ENCODE peak calls at places on chromosomes 12 and 14, in nine cellular contexts. One of them, this sample, is unnamed.

GRCh38 chr12:27185234-27186045 is 58.6 kb upstream of the STK38L start:
- DNase-seq in IMR-90: peak; percentile 91
- DNase-seq in effector memory CD4-positive, alpha-beta T cell: no peak
- DNase-seq in astrocyte: peak; percentile 99
- DNase-seq in hepatocyte: no peak
- DNase-seq in neural progenitor cell: no peak
- DNase-seq in left ventricle myocardium inferior: no peak
- DNase-seq in cardiac muscle cell: no peak
- DNase-seq in heart right ventricle: no peak
- DNase-seq in this sample: no peak

GRCh38 chr14:73238262-73238852 is 1.1 kb downstream of the PAPLN start:
- DNase-seq in hepatocyte: peak; percentile 28
- DNase-seq in astrocyte: peak; percentile 84
- DNase-seq in neural progenitor cell: peak; percentile 31
- DNase-seq in heart right ventricle: no peak
- DNase-seq in IMR-90: peak; percentile 73
- DNase-seq in cardiac muscle cell: no peak
- DNase-seq in effector memory CD4-positive, alpha-beta T cell: no peak
- DNase-seq in left ventricle myocardium inferior: no peak
- DNase-seq in this sample: peak; percentile 23

GRCh38 chr14:95577875-95578274 is 43.0 kb downstream of the GLRX5 start:
- DNase-seq in effector memory CD4-positive, alpha-beta T cell: no peak
- DNase-seq in cardiac muscle cell: no peak
- DNase-seq in astrocyte: no peak
- DNase-seq in neural progenitor cell: no peak
- DNase-seq in heart right ventricle: no peak
- DNase-seq in left ventricle myocardium inferior: no peak
- DNase-seq in hepatocyte: no peak
- DNase-seq in IMR-90: no peak
- DNase-seq in this sample: no peak

GRCh38 chr12:49661191-49661590 is 37.8 kb downstream of the PRPF40B start:
- DNase-seq in IMR-90: no peak
- DNase-seq in heart right ventricle: no peak
- DNase-seq in neural progenitor cell: no peak
- DNase-seq in cardiac muscle cell: no peak
- DNase-seq in left ventricle myocardium inferior: no peak
- DNase-seq in hepatocyte: no peak
- DNase-seq in astrocyte: no peak
- DNase-seq in effector memory CD4-positive, alpha-beta T cell: no peak
- DNase-seq in this sample: no peak

GRCh38 chr12:116294464-116295002 is 17.0 kb upstream of the MED13L start:
- DNase-seq in astrocyte: no peak
- DNase-seq in cardiac muscle cell: no peak
- DNase-seq in hepatocyte: no peak
- DNase-seq in IMR-90: no peak
- DNase-seq in neural progenitor cell: no peak
- DNase-seq in effector memory CD4-positive, alpha-beta T cell: no peak
- DNase-seq in heart right ventricle: no peak
- DNase-seq in left ventricle myocardium inferior: no peak
- DNase-seq in this sample: no peak

GRCh38 chr14:104724407-104724980 is 465 bp downstream of the ADSS1 start:
- DNase-seq in left ventricle myocardium inferior: peak; percentile 83
- DNase-seq in cardiac muscle cell: peak; percentile 24
- DNase-seq in heart right ventricle: peak; percentile 79
- DNase-seq in IMR-90: no peak
- DNase-seq in astrocyte: no peak
- DNase-seq in effector memory CD4-positive, alpha-beta T cell: no peak
- DNase-seq in neural progenitor cell: no peak
- DNase-seq in hepatocyte: no peak
- DNase-seq in this sample: peak; percentile 33

GRCh38 chr14:36591482-36591881 is 9.1 kb upstream of the NKX2-8 start:
- DNase-seq in effector memory CD4-positive, alpha-beta T cell: no peak
- DNase-seq in astrocyte: no peak
- DNase-seq in cardiac muscle cell: no peak
- DNase-seq in hepatocyte: no peak
- DNase-seq in IMR-90: no peak
- DNase-seq in left ventricle myocardium inferior: no peak
- DNase-seq in neural progenitor cell: no peak
- DNase-seq in heart right ventricle: no peak
- DNase-seq in this sample: no peak

GRCh38 chr14:101460986-101461750 is 100.1 kb upstream of the DIO3 start:
- DNase-seq in heart right ventricle: no peak
- DNase-seq in cardiac muscle cell: no peak
- DNase-seq in hepatocyte: no peak
- DNase-seq in left ventricle myocardium inferior: no peak
- DNase-seq in effector memory CD4-positive, alpha-beta T cell: no peak
- DNase-seq in astrocyte: no peak
- DNase-seq in neural progenitor cell: no peak
- DNase-seq in IMR-90: no peak
- DNase-seq in this sample: no peak

GRCh38 chr14:58298880-58299664 is 717 bp downstream of the ARID4A start:
- DNase-seq in effector memory CD4-positive, alpha-beta T cell: peak; percentile 20
- DNase-seq in left ventricle myocardium inferior: peak; percentile 41
- DNase-seq in neural progenitor cell: peak; percentile 69
- DNase-seq in IMR-90: no peak
- DNase-seq in cardiac muscle cell: peak; percentile 44
- DNase-seq in astrocyte: no peak
- DNase-seq in hepatocyte: peak; percentile 53
- DNase-seq in heart right ventricle: peak; percentile 42
- DNase-seq in this sample: peak; percentile 20

GRCh38 chr12:4293299-4293941 is 19.9 kb downstream of the CCND2 start:
- DNase-seq in left ventricle myocardium inferior: no peak
- DNase-seq in cardiac muscle cell: no peak
- DNase-seq in IMR-90: no peak
- DNase-seq in heart right ventricle: no peak
- DNase-seq in effector memory CD4-positive, alpha-beta T cell: no peak
- DNase-seq in astrocyte: no peak
- DNase-seq in hepatocyte: no peak
- DNase-seq in neural progenitor cell: no peak
- DNase-seq in this sample: no peak

GRCh38 chr12:4293942-4294505 is 20.5 kb downstream of the CCND2 start:
- DNase-seq in IMR-90: no peak
- DNase-seq in cardiac muscle cell: no peak
- DNase-seq in neural progenitor cell: peak; percentile 72
- DNase-seq in heart right ventricle: no peak
- DNase-seq in left ventricle myocardium inferior: no peak
- DNase-seq in hepatocyte: no peak
- DNase-seq in astrocyte: no peak
- DNase-seq in effector memory CD4-positive, alpha-beta T cell: no peak
- DNase-seq in this sample: no peak

GRCh38 chr12:4300870-4301269 is 20.1 kb upstream of the TIGAR start:
- DNase-seq in effector memory CD4-positive, alpha-beta T cell: no peak
- DNase-seq in heart right ventricle: no peak
- DNase-seq in left ventricle myocardium inferior: no peak
- DNase-seq in astrocyte: no peak
- DNase-seq in cardiac muscle cell: no peak
- DNase-seq in neural progenitor cell: no peak
- DNase-seq in hepatocyte: no peak
- DNase-seq in IMR-90: no peak
- DNase-seq in this sample: no peak

GRCh38 chr12:4296749-4297148 is 23.2 kb downstream of the CCND2 start:
- DNase-seq in left ventricle myocardium inferior: no peak
- DNase-seq in heart right ventricle: no peak
- DNase-seq in astrocyte: no peak
- DNase-seq in effector memory CD4-positive, alpha-beta T cell: no peak
- DNase-seq in hepatocyte: no peak
- DNase-seq in IMR-90: no peak
- DNase-seq in neural progenitor cell: no peak
- DNase-seq in cardiac muscle cell: no peak
- DNase-seq in this sample: no peak

DNA sequence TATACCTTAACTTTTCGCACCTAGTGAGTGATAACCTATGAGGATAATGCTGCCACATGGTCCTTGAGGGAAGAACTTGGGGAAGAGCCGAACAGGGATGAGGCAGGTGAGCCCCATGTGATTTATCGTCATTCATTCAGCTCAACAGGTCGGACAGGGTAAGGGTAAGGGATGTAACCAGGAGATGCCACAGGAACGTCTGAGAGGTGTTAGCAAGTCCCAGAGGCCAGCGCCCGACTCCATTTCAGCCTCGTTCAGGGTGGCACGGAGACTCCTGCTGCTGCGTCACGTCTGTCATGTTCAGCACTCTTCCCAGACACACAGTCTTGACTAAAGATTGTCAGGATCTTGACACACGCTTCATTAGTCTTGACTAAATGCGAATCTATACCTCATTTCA is 23.4 kb upstream of the TIGAR start:
- DNase-seq in astrocyte: no peak
- DNase-seq in IMR-90: no peak
- DNase-seq in hepatocyte: no peak
- DNase-seq in neural progenitor cell: no peak
- DNase-seq in heart right ventricle: no peak
- DNase-seq in effector memory CD4-positive, alpha-beta T cell: no peak
- DNase-seq in left ventricle myocardium inferior: no peak
- DNase-seq in cardiac muscle cell: no peak
- DNase-seq in this sample: no peak
- H3K36me3 ChIP-seq in astrocyte: no peaks in the 10 kb centered on the region
- H3K36me3 ChIP-seq in IMR-90: peaks cover 1% of the 10 kb centered on the region
- H3K36me3 ChIP-seq in hepatocyte: no peaks in the 10 kb centered on the region
- H3K36me3 ChIP-seq in neural progenitor cell: no peaks in the 10 kb centered on the region
- H3K36me3 ChIP-seq in heart right ventricle: peaks cover 82% of the 10 kb centered on the region
- H3K36me3 ChIP-seq in effector memory CD4-positive, alpha-beta T cell: peaks cover 73% of the 10 kb centered on the region
- H3K36me3 ChIP-seq in left ventricle myocardium inferior: peaks cover 32% of the 10 kb centered on the region
- H3K36me3 ChIP-seq in cardiac muscle cell: peaks cover 33% of the 10 kb centered on the region
- H3K36me3 ChIP-seq in this sample: peaks cover 6% of the 10 kb centered on the region

GRCh38 chr14:74835607-74836250 is 40.2 kb downstream of the PROX2 start:
- DNase-seq in cardiac muscle cell: no peak
- DNase-seq in left ventricle myocardium inferior: no peak
- DNase-seq in astrocyte: no peak
- DNase-seq in IMR-90: no peak
- DNase-seq in heart right ventricle: no peak
- DNase-seq in effector memory CD4-positive, alpha-beta T cell: no peak
- DNase-seq in neural progenitor cell: no peak
- DNase-seq in hepatocyte: no peak
- DNase-seq in this sample: no peak

GRCh38 chr14:74838141-74838540 is 37.8 kb downstream of the PROX2 start:
- DNase-seq in hepatocyte: no peak
- DNase-seq in left ventricle myocardium inferior: no peak
- DNase-seq in IMR-90: peak; percentile 30
- DNase-seq in heart right ventricle: no peak
- DNase-seq in neural progenitor cell: no peak
- DNase-seq in effector memory CD4-positive, alpha-beta T cell: no peak
- DNase-seq in cardiac muscle cell: no peak
- DNase-seq in astrocyte: no peak
- DNase-seq in this sample: peak; percentile 15

GRCh38 chr14:74834682-74835392 is 41.1 kb downstream of the PROX2 start:
- DNase-seq in left ventricle myocardium inferior: no peak
- DNase-seq in heart right ventricle: no peak
- DNase-seq in effector memory CD4-positive, alpha-beta T cell: no peak
- DNase-seq in neural progenitor cell: no peak
- DNase-seq in IMR-90: peak; percentile 65
- DNase-seq in cardiac muscle cell: no peak
- DNase-seq in astrocyte: peak; percentile 48
- DNase-seq in hepatocyte: peak; percentile 9
- DNase-seq in this sample: no peak

GRCh38 chr14:74840603-74841030 is 35.3 kb downstream of the PROX2 start:
- DNase-seq in cardiac muscle cell: no peak
- DNase-seq in astrocyte: no peak
- DNase-seq in neural progenitor cell: no peak
- DNase-seq in IMR-90: no peak
- DNase-seq in hepatocyte: no peak
- DNase-seq in effector memory CD4-positive, alpha-beta T cell: no peak
- DNase-seq in heart right ventricle: no peak
- DNase-seq in left ventricle myocardium inferior: no peak
- DNase-seq in this sample: no peak

DNA sequence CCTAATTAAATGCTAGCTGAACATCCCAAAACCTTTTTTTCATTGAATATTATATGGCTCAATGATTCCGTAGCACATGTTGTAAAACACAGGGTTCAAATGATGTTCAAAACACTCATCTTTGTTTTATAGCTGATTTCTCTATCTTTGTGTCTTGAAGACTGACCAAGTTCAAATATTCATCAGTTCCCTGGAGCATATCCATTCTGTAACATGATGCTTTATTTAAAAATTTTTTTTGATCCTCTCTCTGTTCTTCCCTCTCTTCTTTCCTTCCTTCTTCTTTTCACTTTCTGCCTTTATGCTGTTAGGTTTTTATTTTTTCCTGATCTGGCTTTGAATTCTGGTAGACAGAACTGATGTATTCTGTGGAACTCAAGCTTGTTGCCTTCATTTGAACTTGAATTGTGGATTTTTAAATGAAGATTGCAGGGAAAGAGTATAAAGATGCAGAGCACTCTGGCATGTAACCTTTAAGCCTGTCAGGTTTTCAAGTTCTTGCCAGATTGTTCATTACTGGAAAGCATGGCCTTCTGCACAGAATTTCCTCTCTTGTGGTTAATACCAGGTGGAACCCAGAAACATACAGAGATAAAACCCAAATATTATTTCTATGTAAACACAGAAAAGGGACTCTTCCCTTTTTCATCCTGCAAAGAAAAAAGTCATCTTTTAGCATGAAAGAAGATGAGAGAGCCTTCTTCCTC is 39.5 kb downstream of the PROX2 start:
- DNase-seq in astrocyte: peak; percentile 44
- DNase-seq in heart right ventricle: no peak
- DNase-seq in effector memory CD4-positive, alpha-beta T cell: no peak
- DNase-seq in neural progenitor cell: no peak
- DNase-seq in cardiac muscle cell: no peak
- DNase-seq in hepatocyte: no peak
- DNase-seq in IMR-90: peak; percentile 47
- DNase-seq in left ventricle myocardium inferior: no peak
- DNase-seq in this sample: no peak
- H3K4me3 ChIP-seq in astrocyte: no peak overlapping the region
- H3K4me3 ChIP-seq in heart right ventricle: no peak overlapping the region
- H3K4me3 ChIP-seq in effector memory CD4-positive, alpha-beta T cell: no peak overlapping the region
- H3K4me3 ChIP-seq in neural progenitor cell: no peak overlapping the region
- H3K4me3 ChIP-seq in cardiac muscle cell: no peak overlapping the region
- H3K4me3 ChIP-seq in hepatocyte: no peak overlapping the region
- H3K4me3 ChIP-seq in IMR-90: no peak overlapping the region
- H3K4me3 ChIP-seq in left ventricle myocardium inferior: no peak overlapping the region
- H3K4me3 ChIP-seq in this sample: no peak overlapping the region

GRCh38 chr14:71705460-71705859 is 226.8 kb upstream of the RGS6 start:
- DNase-seq in effector memory CD4-positive, alpha-beta T cell: no peak
- DNase-seq in hepatocyte: no peak
- DNase-seq in left ventricle myocardium inferior: no peak
- DNase-seq in IMR-90: peak; percentile 78
- DNase-seq in heart right ventricle: no peak
- DNase-seq in astrocyte: no peak
- DNase-seq in cardiac muscle cell: no peak
- DNase-seq in neural progenitor cell: no peak
- DNase-seq in this sample: no peak
- H3K36me3 ChIP-seq in effector memory CD4-positive, alpha-beta T cell: peaks cover 6% of the 10 kb centered on the region
- H3K36me3 ChIP-seq in hepatocyte: no peaks in the 10 kb centered on the region
- H3K36me3 ChIP-seq in left ventricle myocardium inferior: peaks cover 9% of the 10 kb centered on the region
- H3K36me3 ChIP-seq in IMR-90: peaks cover 7% of the 10 kb centered on the region
- H3K36me3 ChIP-seq in heart right ventricle: peaks cover 23% of the 10 kb centered on the region
- H3K36me3 ChIP-seq in astrocyte: peaks cover 13% of the 10 kb centered on the region
- H3K36me3 ChIP-seq in cardiac muscle cell: peaks cover 9% of the 10 kb centered on the region
- H3K36me3 ChIP-seq in neural progenitor cell: no peaks in the 10 kb centered on the region
- H3K36me3 ChIP-seq in this sample: peaks cover 24% of the 10 kb centered on the region

DNA sequence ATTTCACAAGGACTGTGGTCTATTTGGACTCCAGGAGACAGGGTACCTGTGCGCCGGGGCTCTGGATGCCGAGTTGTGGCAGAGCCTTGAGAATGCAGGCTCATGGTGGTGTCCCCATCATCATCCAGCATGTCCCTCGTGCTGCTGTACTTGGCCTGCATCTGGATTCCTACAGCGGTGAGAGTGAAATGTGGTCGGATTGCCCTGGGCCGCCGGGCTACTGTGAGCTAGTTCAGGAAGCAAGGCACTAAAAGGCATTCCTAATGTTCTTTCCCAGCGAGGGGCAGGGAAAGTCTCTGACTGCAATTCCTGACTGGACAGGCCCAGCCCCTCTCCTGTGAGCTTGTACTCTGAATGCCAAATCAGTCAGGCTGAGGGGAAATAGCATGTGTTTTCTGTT is at the start of gene CLEC1A:
- DNase-seq in effector memory CD4-positive, alpha-beta T cell: no peak
- DNase-seq in neural progenitor cell: peak; percentile 72
- DNase-seq in astrocyte: no peak
- DNase-seq in heart right ventricle: peak; percentile 25
- DNase-seq in hepatocyte: peak; percentile 41
- DNase-seq in cardiac muscle cell: peak; percentile 32
- DNase-seq in IMR-90: no peak
- DNase-seq in left ventricle myocardium inferior: peak; percentile 23
- DNase-seq in this sample: no peak
- H3K4me3 ChIP-seq in effector memory CD4-positive, alpha-beta T cell: no peak within 1 kb of the TSS
- H3K4me3 ChIP-seq in neural progenitor cell: no peak within 1 kb of the TSS
- H3K4me3 ChIP-seq in astrocyte: no peak within 1 kb of the TSS
- H3K4me3 ChIP-seq in heart right ventricle: peak within 1 kb of the TSS; percentile 17
- H3K4me3 ChIP-seq in hepatocyte: no peak within 1 kb of the TSS
- H3K4me3 ChIP-seq in cardiac muscle cell: no peak within 1 kb of the TSS
- H3K4me3 ChIP-seq in IMR-90: no peak within 1 kb of the TSS
- H3K4me3 ChIP-seq in left ventricle myocardium inferior: peak within 1 kb of the TSS; percentile 60
- H3K4me3 ChIP-seq in this sample: no peak within 1 kb of the TSS

This sample was measured in small intestine.